ENCODE peak calls at places on chromosomes 11 and 22, in eight cellular contexts. One of them, this sample, is unnamed.

GRCh38 chr22:20422965-20423635 is 14.5 kb downstream of the SCARF2 start:
- DNase-seq in thoracic aorta: no peak
- DNase-seq in CD4-positive, alpha-beta T cell: no peak
- DNase-seq in lung: no peak
- DNase-seq in astrocyte: no peak
- DNase-seq in esophagus squamous epithelium: no peak
- DNase-seq in HL-60: no peak
- DNase-seq in GM23338: no peak
- DNase-seq in this sample: no peak

GRCh38 chr22:41929158-41929896 is 2.7 kb upstream of the TNFRSF13C start:
- DNase-seq in esophagus squamous epithelium: no peak
- DNase-seq in GM23338: no peak
- DNase-seq in CD4-positive, alpha-beta T cell: no peak
- DNase-seq in lung: no peak
- DNase-seq in thoracic aorta: no peak
- DNase-seq in astrocyte: no peak
- DNase-seq in HL-60: no peak
- DNase-seq in this sample: no peak

GRCh38 chr11:34809191-34810106 is 106.7 kb downstream of the APIP start:
- DNase-seq in astrocyte: peak; percentile 65
- DNase-seq in HL-60: no peak
- DNase-seq in lung: no peak
- DNase-seq in esophagus squamous epithelium: no peak
- DNase-seq in thoracic aorta: no peak
- DNase-seq in CD4-positive, alpha-beta T cell: no peak
- DNase-seq in GM23338: no peak
- DNase-seq in this sample: peak; percentile 77

GRCh38 chr11:32198053-32198452 is 107.2 kb downstream of the RCN1 start:
- DNase-seq in esophagus squamous epithelium: no peak
- DNase-seq in HL-60: no peak
- DNase-seq in thoracic aorta: no peak
- DNase-seq in GM23338: peak; percentile 39
- DNase-seq in lung: no peak
- DNase-seq in astrocyte: no peak
- DNase-seq in CD4-positive, alpha-beta T cell: no peak
- DNase-seq in this sample: no peak

GRCh38 chr22:49373801-49374226 is 453.9 kb downstream of the BRD1 start:
- DNase-seq in thoracic aorta: no peak
- DNase-seq in GM23338: no peak
- DNase-seq in lung: peak; percentile 21
- DNase-seq in astrocyte: no peak
- DNase-seq in HL-60: no peak
- DNase-seq in CD4-positive, alpha-beta T cell: no peak
- DNase-seq in esophagus squamous epithelium: no peak
- DNase-seq in this sample: no peak

GRCh38 chr11:65188486-65188885 is 6.8 kb downstream of the CAPN1 start:
- DNase-seq in esophagus squamous epithelium: no peak
- DNase-seq in lung: no peak
- DNase-seq in thoracic aorta: no peak
- DNase-seq in astrocyte: no peak
- DNase-seq in HL-60: no peak
- DNase-seq in GM23338: no peak
- DNase-seq in CD4-positive, alpha-beta T cell: no peak
- DNase-seq in this sample: no peak

GRCh38 chr11:132943737-132944556 is 588.4 kb downstream of the OPCML start:
- DNase-seq in thoracic aorta: no peak
- DNase-seq in CD4-positive, alpha-beta T cell: no peak
- DNase-seq in HL-60: no peak
- DNase-seq in lung: no peak
- DNase-seq in esophagus squamous epithelium: no peak
- DNase-seq in astrocyte: no peak
- DNase-seq in GM23338: peak; percentile 62
- DNase-seq in this sample: no peak

GRCh38 chr11:75565221-75565814 is 3.3 kb downstream of the SERPINH1 start:
- DNase-seq in GM23338: no peak
- DNase-seq in astrocyte: peak; percentile 60
- DNase-seq in esophagus squamous epithelium: no peak
- DNase-seq in lung: no peak
- DNase-seq in thoracic aorta: no peak
- DNase-seq in CD4-positive, alpha-beta T cell: no peak
- DNase-seq in HL-60: no peak
- DNase-seq in this sample: peak; percentile 61

GRCh38 chr11:16293204-16293681 is 63.1 kb downstream of the SOX6 start:
- DNase-seq in lung: no peak
- DNase-seq in GM23338: peak; percentile 26
- DNase-seq in HL-60: no peak
- DNase-seq in CD4-positive, alpha-beta T cell: no peak
- DNase-seq in astrocyte: peak; percentile 47
- DNase-seq in esophagus squamous epithelium: no peak
- DNase-seq in thoracic aorta: no peak
- DNase-seq in this sample: peak; percentile 9

DNA sequence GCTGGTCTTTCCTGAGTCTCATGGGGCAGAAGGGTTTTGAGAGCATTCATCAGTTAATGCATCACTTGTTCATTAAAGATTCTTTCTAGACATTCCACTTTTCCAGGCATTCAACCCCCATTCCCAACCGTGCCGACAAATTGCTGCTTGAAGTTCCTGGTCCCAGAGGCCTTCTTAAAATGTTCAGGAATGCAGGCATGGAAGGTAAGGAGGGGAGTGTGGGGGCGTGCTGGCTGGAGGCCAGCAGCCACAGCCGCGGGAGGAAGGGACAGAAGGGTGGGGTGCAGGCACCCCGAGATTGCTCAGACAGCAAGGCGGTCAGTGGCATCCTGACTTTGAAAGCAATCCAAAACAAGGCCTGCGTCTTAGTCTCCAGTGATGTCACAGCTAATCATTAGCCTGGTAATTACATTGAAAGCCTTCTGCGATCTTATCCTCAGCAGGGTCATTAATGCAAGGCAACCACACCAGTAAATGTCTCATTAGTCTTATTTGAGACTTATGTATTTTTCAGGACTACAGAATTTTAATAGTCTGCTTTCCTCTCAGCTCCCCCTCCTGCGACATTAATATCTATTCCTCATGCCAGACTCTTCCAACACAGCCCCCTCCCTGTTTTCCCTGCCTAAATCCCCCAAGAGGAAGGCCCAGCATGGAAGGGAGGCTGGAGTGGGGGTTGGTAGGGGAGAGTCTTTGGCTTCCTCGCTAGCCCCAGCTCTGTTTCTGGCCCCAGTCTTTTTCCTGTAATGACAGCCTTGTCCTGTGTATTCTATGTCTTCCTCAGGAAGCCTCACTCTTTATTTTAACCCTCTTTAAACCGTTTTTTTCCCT is 328.9 kb downstream of the MIAT start:
- DNase-seq in thoracic aorta: no peak
- DNase-seq in CD4-positive, alpha-beta T cell: no peak
- DNase-seq in HL-60: no peak
- DNase-seq in astrocyte: peak; percentile 73
- DNase-seq in GM23338: no peak
- DNase-seq in lung: no peak
- DNase-seq in esophagus squamous epithelium: no peak
- DNase-seq in this sample: no peak
- H3K27me3 ChIP-seq in thoracic aorta: no peaks in the 10 kb centered on the region
- H3K27me3 ChIP-seq in CD4-positive, alpha-beta T cell: no peaks in the 10 kb centered on the region
- H3K27me3 ChIP-seq in HL-60: peaks cover 2% of the 10 kb centered on the region
- H3K27me3 ChIP-seq in astrocyte: peaks cover 31% of the 10 kb centered on the region
- H3K27me3 ChIP-seq in GM23338: no peaks in the 10 kb centered on the region
- H3K27me3 ChIP-seq in lung: no peaks in the 10 kb centered on the region
- H3K27me3 ChIP-seq in esophagus squamous epithelium: no peaks in the 10 kb centered on the region
- H3K27me3 ChIP-seq in this sample: peaks cover 18% of the 10 kb centered on the region

GRCh38 chr11:114562166-114562916 is 2.7 kb upstream of the NXPE1 start:
- DNase-seq in HL-60: no peak
- DNase-seq in CD4-positive, alpha-beta T cell: no peak
- DNase-seq in astrocyte: peak; percentile 80
- DNase-seq in esophagus squamous epithelium: no peak
- DNase-seq in thoracic aorta: no peak
- DNase-seq in lung: no peak
- DNase-seq in GM23338: no peak
- DNase-seq in this sample: no peak
- TF ChIP-seq CTCF in HL-60: no peak
- TF ChIP-seq CTCF in CD4-positive, alpha-beta T cell: no peak
- TF ChIP-seq CTCF in astrocyte: no peak
- TF ChIP-seq CTCF in esophagus squamous epithelium: no peak
- TF ChIP-seq CTCF in thoracic aorta: no peak
- TF ChIP-seq CTCF in lung: no peak
- TF ChIP-seq CTCF in GM23338: no peak
- TF ChIP-seq CTCF in this sample: no peak

DNA sequence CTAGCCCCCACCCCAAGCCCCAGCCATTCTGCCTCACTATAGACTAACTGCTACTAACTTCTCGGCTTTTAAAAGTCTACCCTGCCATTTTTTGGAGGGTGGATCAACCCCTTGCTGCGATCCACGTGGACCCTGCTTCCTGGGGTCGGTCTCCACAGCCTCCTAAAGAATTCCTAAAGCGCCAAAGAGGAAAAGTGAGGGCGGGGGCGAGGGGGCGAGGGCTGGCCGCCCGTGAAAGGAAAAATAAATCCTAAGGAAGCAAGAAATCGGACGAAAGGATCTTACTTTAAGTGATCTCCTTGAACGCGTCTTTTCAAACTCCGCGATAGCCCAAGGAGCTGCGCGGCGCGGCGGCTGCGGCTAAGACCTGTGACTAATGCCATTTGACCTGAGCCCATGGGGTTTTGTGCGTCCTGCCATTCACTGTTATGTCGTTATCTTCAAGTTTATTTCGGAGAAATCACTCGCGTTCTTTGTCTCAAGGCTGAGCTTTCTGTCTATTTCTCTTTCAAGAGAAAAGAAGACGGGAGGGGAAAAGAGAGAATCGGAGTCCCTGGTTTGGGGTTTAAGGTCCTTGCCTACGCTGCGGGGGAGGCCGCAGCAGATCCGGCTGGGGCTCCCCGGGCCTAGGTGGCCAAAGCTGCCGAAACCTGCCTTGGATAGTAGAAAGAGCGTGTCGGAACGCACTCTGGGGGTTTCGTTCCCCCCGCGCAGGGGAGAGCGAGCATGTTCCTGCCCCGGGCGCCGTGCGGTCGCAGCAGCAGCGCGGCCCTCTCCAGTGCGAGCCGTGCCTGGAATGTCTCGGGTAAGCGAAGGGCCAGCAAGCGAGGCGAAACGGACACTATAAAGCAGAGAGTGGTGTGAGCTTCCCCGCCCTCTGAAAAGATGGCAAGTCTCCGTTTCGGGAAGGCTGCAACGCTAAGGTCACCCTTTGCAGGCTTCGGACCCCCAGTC is 2.8 kb upstream of the DBX1 start:
- DNase-seq in esophagus squamous epithelium: no peak
- DNase-seq in thoracic aorta: no peak
- DNase-seq in lung: no peak
- DNase-seq in CD4-positive, alpha-beta T cell: no peak
- DNase-seq in GM23338: peak; percentile 77
- DNase-seq in astrocyte: peak; percentile 15
- DNase-seq in HL-60: no peak
- DNase-seq in this sample: no peak
- H3K27me3 ChIP-seq in esophagus squamous epithelium: peaks cover 60% of the 10 kb centered on the region
- H3K27me3 ChIP-seq in thoracic aorta: peaks cover 6% of the 10 kb centered on the region
- H3K27me3 ChIP-seq in lung: peaks cover 27% of the 10 kb centered on the region
- H3K27me3 ChIP-seq in CD4-positive, alpha-beta T cell: peaks cover 91% of the 10 kb centered on the region
- H3K27me3 ChIP-seq in GM23338: peaks cover 100% of the 10 kb centered on the region
- H3K27me3 ChIP-seq in astrocyte: peaks cover 84% of the 10 kb centered on the region
- H3K27me3 ChIP-seq in HL-60: peaks cover 51% of the 10 kb centered on the region
- H3K27me3 ChIP-seq in this sample: peaks cover 99% of the 10 kb centered on the region

GRCh38 chr11:83285771-83286528 is at the start of gene CCDC90B:
- DNase-seq in HL-60: peak; percentile 98
- DNase-seq in GM23338: peak; percentile 99
- DNase-seq in esophagus squamous epithelium: peak; percentile 87
- DNase-seq in lung: peak; percentile 96
- DNase-seq in CD4-positive, alpha-beta T cell: peak; percentile 91
- DNase-seq in thoracic aorta: peak; percentile 89
- DNase-seq in astrocyte: peak; percentile 97
- DNase-seq in this sample: peak; percentile 97
- TF ChIP-seq CTCF in HL-60: no peak
- TF ChIP-seq CTCF in GM23338: no peak
- TF ChIP-seq CTCF in esophagus squamous epithelium: no peak
- TF ChIP-seq CTCF in lung: no peak
- TF ChIP-seq CTCF in CD4-positive, alpha-beta T cell: no peak
- TF ChIP-seq CTCF in thoracic aorta: no peak
- TF ChIP-seq CTCF in astrocyte: no peak
- TF ChIP-seq CTCF in this sample: peak; percentile 80

GRCh38 chr11:17477361-17477760 is 716 bp upstream of the ABCC8 start:
- DNase-seq in thoracic aorta: no peak
- DNase-seq in CD4-positive, alpha-beta T cell: no peak
- DNase-seq in GM23338: no peak
- DNase-seq in astrocyte: no peak
- DNase-seq in HL-60: no peak
- DNase-seq in esophagus squamous epithelium: no peak
- DNase-seq in lung: no peak
- DNase-seq in this sample: no peak
- H3K27me3 ChIP-seq in thoracic aorta: no peaks in the 10 kb centered on the region
- H3K27me3 ChIP-seq in CD4-positive, alpha-beta T cell: peaks cover 35% of the 10 kb centered on the region
- H3K27me3 ChIP-seq in GM23338: peaks cover 58% of the 10 kb centered on the region
- H3K27me3 ChIP-seq in astrocyte: peaks cover 49% of the 10 kb centered on the region
- H3K27me3 ChIP-seq in HL-60: peaks cover 59% of the 10 kb centered on the region
- H3K27me3 ChIP-seq in esophagus squamous epithelium: peaks cover 18% of the 10 kb centered on the region
- H3K27me3 ChIP-seq in lung: peaks cover 10% of the 10 kb centered on the region
- H3K27me3 ChIP-seq in this sample: peaks cover 75% of the 10 kb centered on the region

DNA sequence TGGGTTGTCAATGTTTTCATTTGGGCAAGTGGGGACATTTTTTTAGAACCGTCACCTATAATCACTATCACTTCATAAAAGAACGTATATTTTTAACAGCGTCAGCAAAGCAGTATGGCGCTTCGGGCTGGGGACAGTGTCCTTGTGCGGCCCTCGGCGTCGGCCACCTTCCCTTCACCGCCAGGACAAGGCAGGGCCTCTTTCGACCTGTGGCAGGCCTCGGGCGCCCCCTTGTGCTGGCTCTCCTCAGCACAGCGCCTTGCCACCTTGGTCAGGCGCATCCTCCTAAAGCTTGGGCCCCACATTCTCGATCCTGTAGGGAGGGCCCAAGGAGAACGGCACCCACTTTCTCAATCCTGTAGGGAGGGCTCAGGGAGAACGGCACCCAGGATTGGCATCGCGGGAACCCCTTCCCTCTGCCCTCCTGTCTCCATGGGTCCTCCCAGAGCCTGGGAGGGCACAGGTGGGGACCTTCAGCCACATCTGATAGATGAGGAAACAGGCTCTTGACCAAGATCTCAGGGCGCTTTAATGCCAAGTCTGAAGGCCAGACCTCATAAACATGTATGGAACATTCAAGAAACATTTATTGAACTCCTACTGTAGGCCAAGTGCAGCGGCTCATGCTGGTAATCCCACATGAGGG is 11.5 kb upstream of the FADD start:
- DNase-seq in thoracic aorta: no peak
- DNase-seq in lung: peak; percentile 72
- DNase-seq in esophagus squamous epithelium: no peak
- DNase-seq in CD4-positive, alpha-beta T cell: peak; percentile 27
- DNase-seq in astrocyte: peak; percentile 16
- DNase-seq in HL-60: peak; percentile 63
- DNase-seq in GM23338: peak; percentile 90
- DNase-seq in this sample: no peak
- TF ChIP-seq CTCF in thoracic aorta: peak; percentile 92
- TF ChIP-seq CTCF in lung: peak; percentile 65
- TF ChIP-seq CTCF in esophagus squamous epithelium: no peak
- TF ChIP-seq CTCF in CD4-positive, alpha-beta T cell: peak; percentile 58
- TF ChIP-seq CTCF in astrocyte: peak; percentile 75
- TF ChIP-seq CTCF in HL-60: peak; percentile 49
- TF ChIP-seq CTCF in GM23338: peak; percentile 91
- TF ChIP-seq CTCF in this sample: peak; percentile 95

DNA sequence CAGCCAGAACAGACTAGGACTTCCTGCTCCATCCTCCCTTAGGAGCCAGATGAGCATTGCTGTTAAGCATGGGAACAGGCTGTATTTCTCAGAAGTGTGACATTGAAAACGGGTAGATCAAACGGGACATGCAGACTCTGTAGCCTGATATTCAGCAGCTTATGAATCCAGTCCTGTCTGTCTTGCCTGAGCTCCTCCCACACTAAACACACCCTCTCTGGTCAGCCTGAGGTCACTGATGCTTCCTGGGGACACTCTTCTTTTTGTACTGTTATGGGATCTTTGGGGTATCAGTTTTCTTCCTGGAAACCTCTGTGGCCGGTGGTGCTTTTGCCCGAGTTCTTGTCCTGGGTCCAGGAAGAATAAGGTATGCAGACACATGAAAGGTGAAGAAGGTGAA is 35.8 kb downstream of the C11orf91 start:
- DNase-seq in lung: no peak
- DNase-seq in GM23338: no peak
- DNase-seq in astrocyte: no peak
- DNase-seq in esophagus squamous epithelium: no peak
- DNase-seq in thoracic aorta: no peak
- DNase-seq in CD4-positive, alpha-beta T cell: no peak
- DNase-seq in HL-60: no peak
- DNase-seq in this sample: no peak
- H3K27me3 ChIP-seq in lung: no peaks in the 10 kb centered on the region
- H3K27me3 ChIP-seq in GM23338: no peaks in the 10 kb centered on the region
- H3K27me3 ChIP-seq in astrocyte: no peaks in the 10 kb centered on the region
- H3K27me3 ChIP-seq in esophagus squamous epithelium: no peaks in the 10 kb centered on the region
- H3K27me3 ChIP-seq in thoracic aorta: no peaks in the 10 kb centered on the region
- H3K27me3 ChIP-seq in CD4-positive, alpha-beta T cell: no peaks in the 10 kb centered on the region
- H3K27me3 ChIP-seq in HL-60: peaks cover 4% of the 10 kb centered on the region
- H3K27me3 ChIP-seq in this sample: no peaks in the 10 kb centered on the region

This sample was measured in foreskin keratinocyte.